ENCODE peak calls at places on chromosomes 4 and X, in six cellular contexts. J is keratinocyte, P is heart left ventricle, U is endothelial cell of umbilical vein, H is adipocyte, W is ovary. Y is an unnamed sample. For H3K36me3 and H3K4me1, the result is how much of the 10 kb centered on the place peaks cover.

GRCh38 chr4:13329963-13330362 is 154.2 kb downstream of the RAB28 start:
- DNase-seq in J (peak), P (no peak), U (peak), H (peak), W (no peak), Y (no peak)

GRCh38 chrX:37854748-37855147 is 7.4 kb upstream of the DYNLT3 start:
- DNase-seq in J (no peak), P (no peak), U (no peak), H (no peak), W (no peak), Y (no peak)

GRCh38 chrX:8084023-8084422 is 87.0 kb downstream of the VCX2 start:
- DNase-seq in J (no peak), P (no peak), U (no peak), H (peak), W (no peak), Y (no peak)

GRCh38 chrX:108165349-108166111 is 74.0 kb downstream of the ATG4A start:
- DNase-seq in J (no peak), P (no peak), U (peak), H (peak), W (no peak), Y (no peak)

GRCh38 chrX:50893466-50893865 is 17.1 kb upstream of the BMP15 start:
- DNase-seq in J (no peak), P (no peak), U (no peak), H (no peak), W (no peak), Y (no peak)

GRCh38 chr4:56786955-56787354 is 34.5 kb downstream of the SPINK2 start:
- DNase-seq in J (no peak), P (peak), U (peak), H (peak), W (peak), Y (peak)

GRCh38 chr4:8144359-8144758 is 14.3 kb downstream of the ABLIM2 start:
- DNase-seq in J (no peak), P (no peak), U (no peak), H (no peak), W (no peak), Y (peak)

GRCh38 chr4:16024009-16024408 is 59.8 kb downstream of the PROM1 start:
- DNase-seq in J (no peak), P (no peak), U (peak), H (no peak), W (no peak), Y (no peak)

GRCh38 chr4:102663073-102663472 is 97.7 kb downstream of the MANBA start:
- DNase-seq in J (no peak), P (no peak), U (no peak), H (no peak), W (no peak), Y (no peak)

GRCh38 chr4:9592010-9592409 is 147.8 kb downstream of the DEFB131A start:
- DNase-seq in J (no peak), P (no peak), U (no peak), H (no peak), W (no peak), Y (no peak)

GRCh38 chrX:72202792-72203401 is 21.3 kb downstream of the PIN4 start:
- DNase-seq in J (no peak), P (no peak), U (no peak), H (no peak), W (no peak), Y (no peak)

GRCh38 chr4:172666711-172667368 is 501.8 kb upstream of the GALNT7 start:
- DNase-seq in J (no peak), P (no peak), U (no peak), H (peak), W (no peak), Y (no peak)

GRCh38 chr4:136644279-136644678 is 888.0 kb downstream of the PCDH18 start:
- DNase-seq in J (no peak), P (no peak), U (peak), H (no peak), W (no peak), Y (no peak)

GRCh38 chr4:38130884-38131283 is 170.7 kb downstream of the PTTG2 start:
- DNase-seq in J (no peak), P (no peak), U (no peak), H (no peak), W (no peak), Y (no peak)

GRCh38 chr4:53536328-53536727 is 55.0 kb downstream of the LNX1 start:
- DNase-seq in J (no peak), P (no peak), U (no peak), H (peak), W (no peak), Y (no peak)

GRCh38 chr4:29278580-29278979 is 1441.6 kb upstream of the PCDH7 start:
- DNase-seq in J (no peak), P (no peak), U (peak), H (peak), W (no peak), Y (no peak)

GRCh38 chr4:125801373-125801772 is 486.6 kb downstream of the FAT4 start:
- DNase-seq in J (no peak), P (no peak), U (no peak), H (peak), W (no peak), Y (no peak)

GRCh38 chr4:3492741-3493719 is 29.9 kb downstream of the DOK7 start:
- DNase-seq in J (no peak), P (no peak), U (no peak), H (no peak), W (no peak), Y (peak)

GRCh38 chr4:174865418-174865985 is 36.5 kb upstream of the GLRA3 start:
- DNase-seq in J (no peak), P (no peak), U (no peak), H (no peak), W (no peak), Y (no peak)

GRCh38 chrX:21974011-21974385 is 33.5 kb downstream of the SMS start:
- DNase-seq in J (no peak), P (no peak), U (no peak), H (no peak), W (no peak), Y (no peak)

GRCh38 chr4:168917150-168917779 is 92.8 kb downstream of the CBR4 start:
- DNase-seq in J (no peak), P (no peak), U (peak), H (peak), W (no peak), Y (no peak)

GRCh38 chr4:16270654-16271328 is 44.5 kb upstream of the TAPT1 start:
- DNase-seq in J (no peak), P (no peak), U (no peak), H (no peak), W (no peak), Y (no peak)

GRCh38 chr4:47667552-47667951 is 170.3 kb downstream of the CORIN start:
- DNase-seq in J (no peak), P (no peak), U (no peak), H (no peak), W (no peak), Y (no peak)

GRCh38 chr4:53307819-53308773 is 57.8 kb downstream of the SCFD2 start:
- DNase-seq in J (no peak), P (no peak), U (peak), H (peak), W (no peak), Y (no peak)

GRCh38 chr4:2789351-2789750 is 3.5 kb upstream of the SH3BP2 start:
- DNase-seq in J (no peak), P (no peak), U (no peak), H (no peak), W (no peak), Y (no peak)

GRCh38 chrX:106467943-106468342 is 143.8 kb upstream of the RADX start:
- DNase-seq in J (no peak), P (no peak), U (no peak), H (no peak), W (no peak), Y (no peak)

GRCh38 chr4:39721788-39722187 is 23.9 kb downstream of the UBE2K start:
- DNase-seq in J (no peak), P (no peak), U (no peak), H (no peak), W (no peak), Y (no peak)

DNA sequence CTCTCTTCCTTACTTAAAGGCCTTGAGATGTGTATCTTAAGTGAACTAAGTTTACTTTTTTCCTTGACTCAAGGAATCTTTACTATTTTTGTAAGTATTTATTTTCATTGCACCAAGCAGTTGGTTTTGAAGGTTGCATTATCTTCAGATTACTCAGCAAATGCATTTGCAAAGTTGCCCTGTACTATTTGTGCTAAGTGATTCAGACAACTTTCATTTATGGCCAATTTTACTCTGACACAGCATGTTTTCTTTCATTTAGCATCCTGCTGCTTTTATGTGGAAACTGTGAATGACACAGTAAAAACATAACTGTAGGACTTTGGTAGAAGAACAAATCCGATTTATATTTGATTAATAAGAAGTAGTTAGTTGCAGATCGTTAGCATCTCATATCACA is 191.0 kb downstream of the CCSER1 start:
- DNase-seq in J (no peak), P (no peak), U (peak), H (peak), W (no peak), Y (no peak)
- H3K36me3 ChIP-seq in J (under half), P (under half), U (under half), H (under half), W (under half), Y (under half)

GRCh38 chr4:89305028-89305427 is 2.6 kb downstream of the GPRIN3 start:
- DNase-seq in J (no peak), P (no peak), U (no peak), H (no peak), W (no peak), Y (no peak)

GRCh38 chr4:89305712-89306437 is 1.7 kb downstream of the GPRIN3 start:
- DNase-seq in J (no peak), P (no peak), U (peak), H (peak), W (no peak), Y (no peak)

GRCh38 chr4:89301902-89302301 is 5.7 kb downstream of the GPRIN3 start:
- DNase-seq in J (no peak), P (no peak), U (no peak), H (no peak), W (no peak), Y (no peak)

GRCh38 chr4:89303177-89303576 is 4.4 kb downstream of the GPRIN3 start:
- DNase-seq in J (no peak), P (peak), U (no peak), H (no peak), W (no peak), Y (no peak)

DNA sequence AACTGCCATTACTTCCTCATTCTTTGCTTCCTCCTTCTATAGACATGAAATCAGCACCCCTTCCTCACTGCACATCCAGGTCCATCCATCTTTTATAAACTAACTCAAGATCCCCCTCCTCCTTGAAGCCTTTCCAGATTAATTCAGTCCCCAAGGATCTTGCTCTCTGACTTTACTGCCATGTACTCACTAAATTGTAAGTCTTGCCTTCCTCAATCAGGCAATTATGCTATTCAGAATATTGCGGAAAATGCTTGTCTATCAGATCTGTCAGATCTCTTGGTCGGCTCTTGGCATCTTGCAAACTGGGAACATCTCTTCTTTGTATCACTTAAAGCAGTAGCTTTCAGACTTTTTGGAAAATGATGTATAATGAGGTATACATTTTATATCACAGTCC is 3.6 kb downstream of the GPRIN3 start:
- DNase-seq in J (no peak), P (no peak), U (no peak), H (no peak), W (no peak), Y (no peak)
- H3K4me1 ChIP-seq in J (under half), P (under half), U (under half), H (under half), W (under half), Y (under half)

GRCh38 chr4:76083386-76083785 is 8.9 kb downstream of the ART3 start:
- DNase-seq in J (no peak), P (no peak), U (no peak), H (no peak), W (no peak), Y (no peak)
- H3K4me3 ChIP-seq in J (no peak), P (no peak), U (no peak), H (no peak), W (no peak), Y (no peak)

DNA sequence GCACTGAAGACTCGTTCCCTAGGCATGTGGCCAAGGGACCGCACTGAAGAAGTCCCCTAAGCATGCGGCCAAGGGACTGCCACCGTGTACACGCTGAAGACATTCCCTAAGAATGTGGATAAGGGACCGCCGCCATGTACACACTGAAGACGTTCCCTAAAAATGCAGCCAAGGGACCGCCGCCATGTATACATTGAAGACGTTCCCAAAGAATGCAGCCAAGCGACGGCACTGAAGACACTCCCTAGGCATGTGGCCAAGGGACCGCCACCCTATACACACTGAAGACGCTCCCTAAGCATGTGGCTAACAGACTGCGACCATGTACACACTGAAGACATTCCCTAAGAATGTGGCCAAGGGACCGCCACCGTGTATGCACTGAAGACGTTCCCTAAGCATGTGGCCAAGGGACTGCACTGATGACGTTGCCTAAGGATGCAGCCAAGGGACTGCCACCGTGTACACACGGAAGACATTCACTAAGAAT is 31.5 kb downstream of the DHRSX start:
- DNase-seq in J (no peak), P (no peak), U (no peak), H (no peak), W (no peak), Y (no peak)
- H3K36me3 ChIP-seq in J (under half), P (under half), U (under half), H (under half), W (under half), Y (under half)

DNA sequence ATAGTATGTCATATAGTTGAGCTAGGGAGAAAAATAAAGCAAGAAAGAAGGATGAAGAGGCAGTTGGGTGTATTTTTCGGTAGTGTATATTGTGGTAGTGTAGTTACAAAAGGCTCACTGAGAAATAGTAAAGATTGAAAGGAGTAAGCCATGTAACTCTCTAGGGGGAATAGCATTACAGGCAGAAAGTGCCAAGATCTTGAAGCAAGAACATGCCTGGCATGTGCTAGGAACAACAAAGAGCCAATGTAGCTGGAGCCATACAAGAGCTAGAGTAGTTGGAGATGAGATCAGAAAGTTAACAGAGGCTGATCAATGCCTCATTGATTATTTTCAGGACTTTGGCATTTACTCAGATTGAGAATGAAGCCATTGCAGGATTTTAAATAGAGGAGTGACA is 3.0 kb downstream of the ABCE1 start:
- DNase-seq in J (no peak), P (no peak), U (no peak), H (peak), W (no peak), Y (no peak)
- H3K4me1 ChIP-seq in J (under half), P (half or more), U (under half), H (under half), W (under half), Y (under half)

DNA sequence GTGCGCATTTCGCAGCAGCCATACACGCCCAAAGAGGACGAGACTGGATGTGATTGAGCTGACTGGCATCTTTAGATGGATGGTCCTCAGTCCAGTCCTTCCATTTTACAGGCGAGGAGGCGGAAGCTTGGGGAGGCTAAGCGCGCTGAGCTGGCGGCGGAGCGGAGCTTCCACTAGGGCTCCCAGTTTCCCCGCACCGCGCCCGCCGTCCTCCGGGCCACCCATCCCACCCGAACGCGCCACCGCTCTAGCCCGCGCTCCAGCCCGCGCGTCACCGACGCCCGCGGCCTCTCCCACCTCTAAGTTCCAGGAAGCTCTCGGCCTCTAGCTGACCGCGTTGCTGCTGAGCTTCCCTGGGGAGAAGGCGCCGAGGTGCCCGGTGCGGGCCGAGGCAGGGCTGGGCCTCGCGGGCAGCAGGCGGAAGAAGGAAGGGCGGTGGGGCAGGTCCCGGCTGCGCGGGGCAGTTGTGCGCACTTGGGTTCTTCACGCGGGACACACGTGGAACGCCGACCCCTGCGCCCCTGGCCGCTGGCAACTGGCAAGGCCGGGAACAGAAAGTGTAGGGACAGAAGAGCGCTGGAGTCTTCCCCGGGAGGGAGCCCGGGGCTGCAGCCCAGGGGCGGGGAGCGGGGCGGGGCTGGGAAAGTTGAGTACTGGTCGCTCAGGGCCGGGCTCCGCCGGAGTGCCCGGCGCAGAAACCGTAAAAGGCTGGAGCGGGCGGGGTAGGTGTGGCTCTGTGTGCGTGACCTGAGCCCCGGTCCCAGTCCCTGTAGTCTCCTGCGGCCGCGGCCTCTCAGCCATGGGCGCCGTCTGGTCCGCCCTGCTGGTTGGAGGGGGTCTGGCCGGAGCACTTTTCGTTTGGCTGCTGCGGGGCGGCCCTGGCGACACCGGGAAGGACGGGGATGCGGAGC is at the start of gene STBD1:
- DNase-seq in J (no peak), P (peak), U (peak), H (peak), W (peak), Y (peak)
- H3K4me3 ChIP-seq in J (peak), P (peak), U (peak), H (peak), W (peak), Y (peak)

DNA sequence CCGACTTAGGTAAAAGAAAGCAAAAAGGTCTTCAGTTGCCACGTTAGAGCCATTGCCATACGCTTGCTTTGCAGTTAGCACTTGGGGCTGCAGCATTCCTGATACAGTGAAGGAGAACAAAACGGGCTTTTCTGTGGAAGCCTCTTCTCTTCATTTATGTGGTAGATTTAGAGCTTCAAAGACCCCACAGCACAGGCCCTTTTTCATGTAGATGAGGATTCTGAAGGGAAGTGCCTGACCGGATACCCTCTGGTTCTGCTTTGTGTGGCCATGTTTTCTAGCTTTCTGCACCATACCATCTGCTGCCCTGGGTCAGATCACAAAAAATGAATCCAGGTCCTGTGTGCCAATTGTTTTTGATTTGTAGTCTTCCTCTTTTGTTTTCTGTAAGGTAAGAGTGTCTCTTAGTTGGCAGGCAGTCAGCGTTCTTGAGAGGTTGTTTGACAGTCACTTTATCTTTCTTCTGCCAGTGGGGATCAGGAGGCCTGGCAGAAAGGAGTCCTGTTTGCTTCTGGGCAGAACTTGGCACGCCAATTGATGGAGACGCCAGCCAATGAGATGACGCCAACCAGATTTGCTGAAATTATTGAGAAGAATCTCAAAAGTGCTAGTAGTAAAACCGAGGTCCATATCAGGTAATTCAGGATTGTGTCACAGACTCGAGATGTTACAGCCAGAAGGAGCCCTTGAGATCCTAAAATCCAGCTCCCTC is 7.7 kb downstream of the LAP3 start:
- DNase-seq in J (no peak), P (no peak), U (no peak), H (no peak), W (no peak), Y (no peak)
- H3K36me3 ChIP-seq in J (under half), P (under half), U (under half), H (half or more), W (under half), Y (under half)

DNA sequence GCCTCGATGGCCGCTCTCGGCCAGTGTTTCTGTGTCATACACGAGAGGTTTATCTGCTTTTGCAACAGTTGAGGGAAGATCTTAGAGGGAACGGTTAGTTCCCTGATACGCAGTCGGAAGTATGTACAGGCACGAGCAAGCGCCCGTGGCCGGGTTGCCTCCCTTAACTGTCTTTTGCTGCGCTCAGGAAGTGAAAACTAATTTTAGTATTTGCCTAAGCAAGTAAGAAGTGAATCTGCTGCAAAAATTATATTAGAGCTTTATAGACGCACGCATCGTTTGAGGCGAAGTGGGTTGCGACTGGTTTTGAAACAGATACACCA is 695 bp downstream of the MTM1 start:
- DNase-seq in J (no peak), P (peak), U (no peak), H (no peak), W (no peak), Y (no peak)
- H3K4me1 ChIP-seq in J (under half), P (under half), U (under half), H (under half), W (under half), Y (under half)

Y was measured in pancreas.